ENCODE peak calls at places on chromosomes 16 and 17, in ten cellular contexts. H is esophagus squamous epithelium, B is heart left ventricle, L is spleen, M is A549, S is GM12878, J is body of pancreas, U is sigmoid colon, G is prostate gland, P is tibial nerve. O is an unnamed sample.

GRCh38 chr17:59620518-59621259 is 994 bp downstream of the CLTC start:
- DNase-seq in G (peak; percentile 27), U (peak; percentile 73), P (no peak), H (no peak), J (peak; percentile 65), L (no peak), M (peak; percentile 73), S (no peak), B (peak; percentile 54), O (peak; percentile 17)

GRCh38 chr17:80177986-80178590 is 8.3 kb downstream of the CARD14 start:
- DNase-seq in U (no peak), S (no peak), G (no peak), J (no peak), M (no peak), B (no peak), H (no peak), L (no peak), P (no peak), O (no peak)

GRCh38 chr16:4261557-4262172 is 11.2 kb downstream of the TFAP4 start:
- DNase-seq in S (no peak), G (no peak), B (no peak), H (no peak), L (no peak), J (peak; percentile 31), P (no peak), M (peak; percentile 54), U (no peak), O (peak; percentile 50)

GRCh38 chr17:56912105-56912999 is 1.5 kb downstream of the TRIM25 start:
- DNase-seq in M (no peak), G (no peak), S (no peak), B (peak; percentile 48), H (no peak), P (peak; percentile 31), J (peak; percentile 33), U (peak; percentile 88), L (no peak), O (peak; percentile 68)

GRCh38 chr16:74922150-74923138 is 62.5 kb downstream of the WDR59 start:
- DNase-seq in U (no peak), S (no peak), P (no peak), J (peak; percentile 39), B (no peak), H (no peak), M (no peak), G (peak; percentile 58), L (no peak), O (no peak)

GRCh38 chr17:45914036-45914717 is 19.8 kb downstream of the MAPT start:
- DNase-seq in M (no peak), G (no peak), S (no peak), B (no peak), H (no peak), U (no peak), J (no peak), L (no peak), P (no peak), O (no peak)

GRCh38 chr17:4583796-4584124 is 569 bp upstream of the SMTNL2 start:
- DNase-seq in M (peak; percentile 94), U (no peak), G (no peak), B (peak; percentile 63), S (no peak), H (no peak), L (peak; percentile 62), P (no peak), J (no peak), O (no peak)

GRCh38 chr17:68993112-68993511 is 37.9 kb upstream of the ABCA8 start:
- DNase-seq in P (no peak), U (no peak), S (no peak), B (no peak), G (no peak), L (no peak), H (no peak), J (no peak), M (no peak), O (no peak)

GRCh38 chr16:52552643-52553042 is 5.7 kb upstream of the TOX3 start:
- DNase-seq in L (no peak), B (no peak), M (no peak), U (no peak), H (no peak), P (no peak), J (no peak), S (no peak), G (no peak), O (no peak)

GRCh38 chr16:52555572-52555971 is 8.6 kb upstream of the TOX3 start:
- DNase-seq in M (no peak), S (no peak), P (no peak), U (no peak), B (no peak), J (no peak), G (no peak), H (no peak), L (no peak), O (no peak)

GRCh38 chr16:52554334-52554733 is 7.4 kb upstream of the TOX3 start:
- DNase-seq in H (no peak), S (no peak), M (no peak), J (no peak), B (no peak), G (no peak), P (no peak), U (no peak), L (no peak), O (no peak)

GRCh38 chr16:52556083-52556482 is 9.1 kb upstream of the TOX3 start:
- DNase-seq in H (no peak), M (no peak), B (no peak), S (no peak), L (no peak), P (no peak), U (no peak), G (no peak), J (no peak), O (no peak)

GRCh38 chr16:52553322-52553721 is 6.4 kb upstream of the TOX3 start:
- DNase-seq in J (no peak), L (no peak), G (no peak), H (no peak), P (no peak), B (no peak), S (no peak), M (no peak), U (no peak), O (no peak)
- TF ChIP-seq CTCF in J (no peak), L (no peak), G (no peak), H (no peak), P (no peak), B (no peak), S (no peak), M (peak; percentile 32), U (no peak), O (no peak)

GRCh38 chr17:32875904-32876413 is 965 bp downstream of the MYO1D start:
- DNase-seq in L (no peak), M (no peak), P (no peak), U (no peak), B (no peak), J (no peak), G (no peak), H (no peak), S (no peak), O (no peak)

GRCh38 chr17:32875230-32875903 is 1.6 kb downstream of the MYO1D start:
- DNase-seq in J (no peak), G (no peak), M (no peak), H (no peak), P (no peak), S (no peak), B (no peak), U (no peak), L (no peak), O (no peak)

GRCh38 chr17:32878211-32878610 is 1.3 kb upstream of the MYO1D start:
- DNase-seq in M (no peak), J (peak; percentile 57), P (peak; percentile 25), S (no peak), U (peak; percentile 72), H (no peak), B (peak; percentile 57), G (peak; percentile 20), L (no peak), O (peak; percentile 34)

GRCh38 chr17:32877164-32877764 is 340 bp upstream of the MYO1D start:
- DNase-seq in L (peak; percentile 98), U (peak; percentile 94), G (peak; percentile 90), H (peak; percentile 43), J (peak; percentile 95), P (peak; percentile 79), S (peak; percentile 37), B (peak; percentile 92), M (peak; percentile 75), O (peak; percentile 95)

GRCh38 chr17:32876414-32877163 is at the start of gene MYO1D:
- DNase-seq in B (peak; percentile 44), J (peak; percentile 81), H (no peak), M (peak; percentile 35), G (peak; percentile 53), L (peak; percentile 89), P (no peak), U (peak; percentile 74), S (no peak), O (peak; percentile 52)
- TF ChIP-seq POLR2A in B (peak; percentile 79), J (peak; percentile 76), H (peak; percentile 55), M (peak; percentile 47), G (peak; percentile 92), L (no peak), P (peak; percentile 41), U (no peak), S (peak; percentile 71), O (peak; percentile 93)

DNA sequence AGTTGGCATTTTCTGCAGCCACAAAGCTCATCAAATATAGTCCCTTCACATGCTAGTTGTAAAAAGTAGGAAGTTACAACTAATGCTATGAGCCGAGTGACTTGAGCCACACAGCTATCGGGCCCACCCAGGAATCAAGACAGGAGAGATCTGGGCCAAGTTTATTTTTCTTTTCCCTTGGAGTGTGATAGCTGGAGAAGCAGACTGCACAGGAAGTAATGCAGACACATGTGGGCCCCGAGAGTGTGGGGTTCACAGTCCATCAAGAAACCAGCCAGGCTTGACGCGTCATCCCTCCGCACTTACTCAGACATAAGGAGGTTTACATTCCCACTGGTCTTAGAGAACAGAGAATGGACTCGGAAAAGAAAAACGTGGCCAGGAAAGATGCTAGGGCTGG is 403.1 kb upstream of the CDH11 start:
- DNase-seq in J (no peak), U (no peak), B (peak; percentile 61), P (no peak), H (no peak), G (no peak), L (no peak), M (no peak), S (no peak), O (no peak)
- H3K4me1 ChIP-seq in J (no peaks in the 10 kb centered on the region), U (no peaks in the 10 kb centered on the region), B (peaks cover 6% of the 10 kb centered on the region), P (no peaks in the 10 kb centered on the region), H (no peaks in the 10 kb centered on the region), G (no peaks in the 10 kb centered on the region), L (no peaks in the 10 kb centered on the region), M (no peaks in the 10 kb centered on the region), S (no peaks in the 10 kb centered on the region), O (no peaks in the 10 kb centered on the region)

GRCh38 chr16:87233928-87234327 is 83.3 kb downstream of the C16orf95 start:
- DNase-seq in S (no peak), L (no peak), M (no peak), H (no peak), U (no peak), P (no peak), J (no peak), B (no peak), G (no peak), O (no peak)

GRCh38 chr16:87236516-87237115 is 80.6 kb downstream of the C16orf95 start:
- DNase-seq in H (no peak), U (no peak), G (no peak), P (no peak), B (no peak), L (no peak), S (no peak), J (no peak), M (no peak), O (no peak)

GRCh38 chr16:87234601-87235000 is 82.6 kb downstream of the C16orf95 start:
- DNase-seq in L (no peak), M (no peak), J (no peak), P (no peak), S (no peak), H (no peak), G (no peak), B (no peak), U (no peak), O (no peak)

GRCh38 chr16:87238371-87238715 is 78.8 kb downstream of the C16orf95 start:
- DNase-seq in U (no peak), S (no peak), P (no peak), B (no peak), G (no peak), H (no peak), M (no peak), L (no peak), J (no peak), O (no peak)

DNA sequence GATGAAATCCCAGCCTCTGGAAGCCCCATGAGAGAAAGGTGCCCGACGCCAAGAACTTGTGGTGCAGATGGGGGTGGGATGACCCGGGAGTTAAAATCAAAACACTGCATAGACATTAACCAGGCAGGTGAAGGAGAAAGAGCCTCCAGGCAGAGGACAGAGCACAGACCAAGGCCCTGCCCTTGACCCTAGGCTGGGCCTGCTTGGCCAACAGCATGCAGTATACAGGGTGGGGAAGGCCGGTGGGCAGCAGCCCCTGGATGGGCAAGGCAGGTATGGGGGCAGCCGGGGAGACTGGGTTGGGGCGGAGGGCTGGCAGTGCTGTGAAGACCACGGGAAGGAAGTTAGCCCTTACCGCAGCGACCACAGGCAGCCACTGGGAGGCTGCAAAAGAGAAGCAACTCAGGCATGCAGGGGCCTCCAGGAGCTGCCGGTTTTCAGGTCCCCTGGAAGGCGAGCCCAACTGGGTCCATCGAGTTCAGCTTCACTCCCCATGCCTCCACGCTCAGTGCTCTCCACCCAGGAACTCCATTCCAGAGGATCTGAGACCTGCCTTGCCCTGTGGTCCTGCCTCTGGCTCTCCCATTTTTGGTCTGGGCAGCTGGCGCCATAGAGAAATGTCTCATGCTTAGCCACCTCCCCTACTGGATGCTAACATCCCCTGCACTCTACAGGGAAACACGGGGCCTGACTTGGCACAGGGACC is 81.2 kb downstream of the C16orf95 start:
- DNase-seq in P (no peak), H (no peak), L (no peak), G (no peak), M (no peak), S (no peak), U (no peak), B (no peak), J (no peak), O (no peak)
- TF ChIP-seq CTCF in P (no peak), H (no peak), L (no peak), G (no peak), M (no peak), S (no peak), U (no peak), B (no peak), J (no peak), O (no peak)

O was measured in uterus.